ENCODE peak calls at places on chromosomes 6 and 20, in ten cellular contexts. Z, N, K, W, C, Q, A, R, O and L are unnamed samples.

GRCh38 chr6:137342607-137343186 is 123.5 kb upstream of the IFNGR1 start:
- DNase-seq in Z (no peak), N (no peak), K (no peak), W (no peak), C (no peak), Q (no peak), A (no peak), R (no peak), O (no peak), L (no peak)

GRCh38 chr6:150633466-150633795 is 33.7 kb downstream of the PLEKHG1 start:
- DNase-seq in Z (no peak), N (no peak), K (no peak), W (no peak), C (no peak), Q (no peak), A (no peak), R (no peak), O (no peak), L (no peak)

GRCh38 chr6:34447915-34448314 is 18.0 kb upstream of the PACSIN1 start:
- DNase-seq in Z (no peak), N (peak), K (no peak), W (no peak), C (no peak), Q (no peak), A (no peak), R (no peak), O (peak), L (no peak)

GRCh38 chr20:57795977-57796560 is 86.3 kb upstream of the PMEPA1 start:
- DNase-seq in Z (no peak), N (no peak), K (no peak), W (no peak), C (no peak), Q (no peak), A (no peak), R (no peak), O (no peak), L (no peak)

GRCh38 chr20:4681971-4682370 is 39.7 kb upstream of the PRND start:
- DNase-seq in Z (no peak), N (no peak), K (peak), W (no peak), C (no peak), Q (no peak), A (peak), R (no peak), O (no peak), L (no peak)

GRCh38 chr6:169256061-169256460 is 2.4 kb upstream of the THBS2 start:
- DNase-seq in Z (no peak), N (no peak), K (no peak), W (no peak), C (no peak), Q (no peak), A (no peak), R (no peak), O (no peak), L (no peak)

GRCh38 chr6:143058987-143059386 is 1.7 kb upstream of the AIG1 start:
- DNase-seq in Z (no peak), N (no peak), K (no peak), W (no peak), C (no peak), Q (no peak), A (no peak), R (no peak), O (peak), L (no peak)

GRCh38 chr20:49572857-49573256 is 4.9 kb upstream of the PTGIS start:
- DNase-seq in Z (no peak), N (no peak), K (no peak), W (no peak), C (no peak), Q (no peak), A (no peak), R (no peak), O (no peak), L (no peak)

GRCh38 chr20:39547546-39548410 is 585.6 kb downstream of the DHX35 start:
- DNase-seq in Z (no peak), N (no peak), K (no peak), W (no peak), C (no peak), Q (no peak), A (no peak), R (no peak), O (no peak), L (no peak)

GRCh38 chr20:47762699-47763098 is 22.6 kb downstream of the SULF2 start:
- DNase-seq in Z (no peak), N (no peak), K (peak), W (peak), C (no peak), Q (no peak), A (no peak), R (no peak), O (no peak), L (no peak)

GRCh38 chr6:77457720-77458349 is 5.5 kb downstream of the HTR1B start:
- DNase-seq in Z (peak), N (peak), K (peak), W (peak), C (no peak), Q (peak), A (peak), R (peak), O (peak), L (peak)

GRCh38 chr6:158411998-158412397 is 99.7 kb downstream of the TULP4 start:
- DNase-seq in Z (no peak), N (no peak), K (no peak), W (no peak), C (no peak), Q (no peak), A (no peak), R (no peak), O (peak), L (no peak)

GRCh38 chr6:82298012-82298411 is 50.5 kb upstream of the IBTK start:
- DNase-seq in Z (no peak), N (no peak), K (no peak), W (no peak), C (no peak), Q (no peak), A (peak), R (no peak), O (peak), L (no peak)

GRCh38 chr6:150065083-150065482 is 3.8 kb downstream of the ULBP3 start:
- DNase-seq in Z (no peak), N (no peak), K (no peak), W (no peak), C (no peak), Q (no peak), A (no peak), R (no peak), O (no peak), L (no peak)

GRCh38 chr6:162363757-162364156 is 363.8 kb downstream of the PRKN start:
- DNase-seq in Z (no peak), N (no peak), K (peak), W (no peak), C (no peak), Q (no peak), A (no peak), R (no peak), O (no peak), L (no peak)

GRCh38 chr6:5379647-5380242 is 118.4 kb downstream of the FARS2 start:
- DNase-seq in Z (no peak), N (peak), K (peak), W (no peak), C (no peak), Q (no peak), A (peak), R (peak), O (peak), L (no peak)

GRCh38 chr20:5834436-5835005 is 84.3 kb downstream of the SHLD1 start:
- DNase-seq in Z (no peak), N (no peak), K (no peak), W (no peak), C (no peak), Q (no peak), A (no peak), R (no peak), O (no peak), L (no peak)

GRCh38 chr6:89954721-89955148 is 60.5 kb downstream of the GJA10 start:
- DNase-seq in Z (no peak), N (no peak), K (no peak), W (no peak), C (no peak), Q (no peak), A (peak), R (no peak), O (no peak), L (no peak)

GRCh38 chr6:15247750-15248450 is 2.0 kb downstream of the JARID2 start:
- DNase-seq in Z (peak), N (peak), K (peak), W (peak), C (peak), Q (peak), A (peak), R (peak), O (peak), L (peak)

DNA sequence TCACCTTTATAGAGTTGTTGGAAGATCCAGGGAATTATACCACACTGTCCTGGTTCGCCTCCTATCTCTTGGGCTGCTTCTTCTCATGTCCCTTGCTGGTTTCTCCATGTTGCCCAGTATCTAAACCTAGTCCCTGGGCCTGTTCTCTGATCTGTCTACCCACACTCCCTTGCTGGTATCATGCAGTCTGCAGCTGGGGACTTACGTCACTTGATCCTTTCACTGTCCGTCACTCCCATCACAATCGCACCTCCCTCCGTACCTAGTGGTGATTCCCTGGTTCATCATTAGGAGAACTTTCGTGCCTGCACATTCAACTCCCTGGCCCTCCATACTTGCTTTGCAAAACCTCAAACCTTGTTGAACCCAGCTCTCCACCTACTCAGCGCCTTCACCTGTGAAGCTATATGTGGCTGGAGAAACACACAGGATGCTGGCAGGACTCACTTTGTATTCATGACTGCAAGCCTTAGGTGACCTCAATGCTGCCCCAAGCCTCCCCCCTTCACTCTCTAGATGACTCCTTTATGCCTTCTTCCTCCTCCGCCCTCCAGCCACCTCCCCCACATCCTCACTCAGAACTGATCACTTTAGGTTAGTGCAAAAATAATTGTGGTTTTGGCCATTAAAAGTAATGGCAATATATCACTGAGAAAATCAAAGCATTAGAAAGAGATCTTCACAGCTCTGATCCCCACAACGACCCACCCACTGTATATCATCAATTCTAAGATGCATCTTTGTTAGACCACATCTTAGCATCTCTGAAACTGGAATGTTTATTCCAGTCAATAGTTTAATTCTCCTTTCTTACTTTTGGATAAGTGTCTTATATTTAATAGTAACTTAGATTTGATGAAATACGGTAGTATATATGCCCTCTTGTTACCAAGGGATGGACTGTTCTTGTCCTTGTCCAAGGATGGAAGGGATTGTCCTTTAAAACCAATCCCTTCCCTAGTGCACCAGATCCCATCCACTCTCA is 26.4 kb downstream of the GDAP1L1 start:
- DNase-seq in Z (no peak), N (no peak), K (no peak), W (no peak), C (no peak), Q (no peak), A (no peak), R (peak), O (no peak), L (no peak)
- TF ChIP-seq CTCF in Z (no peak), N (no peak), K (no peak), W (no peak), C (no peak), Q (no peak), A (no peak), R (no peak), O (no peak), L (no peak)

DNA sequence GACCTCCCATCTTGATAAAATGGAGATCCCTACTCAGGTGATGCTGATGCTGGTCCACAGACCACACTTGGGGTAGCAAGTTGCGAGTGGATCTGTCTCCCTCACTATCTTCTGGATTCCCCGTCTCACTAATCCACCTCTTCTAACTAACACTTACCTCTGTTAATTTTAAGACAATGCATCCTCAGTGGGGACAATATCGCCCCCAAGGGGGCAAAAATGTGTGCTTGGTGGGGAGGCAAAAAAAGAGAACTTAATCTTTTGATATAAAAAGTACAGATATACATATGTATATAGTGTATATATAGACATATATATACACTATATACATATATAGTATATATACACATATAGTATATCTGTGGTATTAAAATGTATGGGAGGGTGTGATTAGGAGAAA is 4.3 kb downstream of the LRFN2 start:
- DNase-seq in Z (no peak), N (no peak), K (no peak), W (no peak), C (no peak), Q (no peak), A (no peak), R (no peak), O (no peak), L (no peak)
- TF ChIP-seq CTCF in Z (no peak), N (peak), K (no peak), W (no peak), C (peak), Q (no peak), A (no peak), R (no peak), O (no peak), L (no peak)

GRCh38 chr20:63707558-63708300 is at the start of the genes ARFRP1 and ZGPAT:
- DNase-seq in Z (peak), N (peak), K (peak), W (peak), C (peak), Q (peak), A (peak), R (peak), O (peak), L (peak)

GRCh38 chr20:63705232-63706026 is 2.3 kb downstream of the ARFRP1 start:
- DNase-seq in Z (no peak), N (no peak), K (no peak), W (no peak), C (no peak), Q (no peak), A (no peak), R (peak), O (no peak), L (no peak)

GRCh38 chr20:63708301-63709148 is 686 bp downstream of the ZGPAT start:
- DNase-seq in Z (no peak), N (no peak), K (no peak), W (peak), C (no peak), Q (no peak), A (no peak), R (peak), O (no peak), L (no peak)

GRCh38 chr20:63706027-63706695 is 1.6 kb downstream of the ARFRP1 start:
- DNase-seq in Z (no peak), N (no peak), K (no peak), W (no peak), C (no peak), Q (no peak), A (no peak), R (no peak), O (no peak), L (no peak)

GRCh38 chr20:63706852-63707557 is 771 bp downstream of the ARFRP1 start:
- DNase-seq in Z (no peak), N (peak), K (no peak), W (peak), C (peak), Q (no peak), A (peak), R (peak), O (peak), L (peak)
- TF ChIP-seq CTCF in Z (peak), N (no peak), K (peak), W (no peak), C (no peak), Q (no peak), A (peak), R (peak), O (peak), L (no peak)

GRCh38 chr20:45485388-45485787 is 15.8 kb downstream of the WFDC2 start:
- DNase-seq in Z (no peak), N (no peak), K (no peak), W (no peak), C (no peak), Q (no peak), A (no peak), R (no peak), O (no peak), L (no peak)

GRCh38 chr20:45484676-45485075 is 15.1 kb downstream of the WFDC2 start:
- DNase-seq in Z (no peak), N (no peak), K (no peak), W (no peak), C (no peak), Q (no peak), A (no peak), R (no peak), O (no peak), L (no peak)

GRCh38 chr20:45489083-45489531 is 19.6 kb downstream of the WFDC2 start:
- DNase-seq in Z (no peak), N (no peak), K (no peak), W (no peak), C (no peak), Q (no peak), A (no peak), R (no peak), O (peak), L (no peak)

GRCh38 chr20:45487231-45487635 is 17.7 kb downstream of the WFDC2 start:
- DNase-seq in Z (no peak), N (peak), K (no peak), W (no peak), C (no peak), Q (no peak), A (no peak), R (no peak), O (no peak), L (no peak)
- TF ChIP-seq CTCF in Z (peak), N (peak), K (peak), W (no peak), C (no peak), Q (peak), A (peak), R (no peak), O (peak), L (no peak)